ENCODE peak calls at places on chromosomes 3 and 15, in ten cellular contexts. J is Panc1; Q is uterus; L is CD4-positive, alpha-beta T cell; D is fibroblast of lung; F is ovary; A is gastrocnemius medialis; X is AG04450; I is body of pancreas; R is heart right ventricle. T is an unnamed sample.

GRCh38 chr3:16249336-16249735 is 15.4 kb downstream of the DPH3 start:
- DNase-seq in J (no peak), Q (no peak), L (no peak), D (peak; percentile 20), F (no peak), A (no peak), X (no peak), I (no peak), R (no peak), T (no peak)

GRCh38 chr3:135757421-135757820 is 208.1 kb upstream of the PPP2R3A start:
- DNase-seq in J (no peak), Q (no peak), L (no peak), D (no peak), F (no peak), A (no peak), X (no peak), I (no peak), R (no peak), T (no peak)

GRCh38 chr3:17336291-17336690 is 406.1 kb downstream of the TBC1D5 start:
- DNase-seq in J (no peak), Q (no peak), L (no peak), D (no peak), F (no peak), A (no peak), X (no peak), I (no peak), R (no peak), T (no peak)

GRCh38 chr3:15630646-15631350 is 29.3 kb downstream of the BTD start:
- DNase-seq in J (no peak), Q (no peak), L (no peak), D (peak; percentile 84), F (no peak), A (no peak), X (no peak), I (no peak), R (no peak), T (no peak)

GRCh38 chr3:197564097-197564843 is 8.5 kb upstream of the BDH1 start:
- DNase-seq in J (no peak), Q (no peak), L (no peak), D (no peak), F (no peak), A (no peak), X (no peak), I (no peak), R (no peak), T (no peak)

GRCh38 chr15:40252438-40253178 is 13.7 kb downstream of the PAK6 start:
- DNase-seq in J (no peak), Q (no peak), L (no peak), D (peak; percentile 19), F (peak; percentile 33), A (no peak), X (no peak), I (peak; percentile 78), R (peak; percentile 53), T (peak; percentile 65)

GRCh38 chr15:96054029-96054428 is 276.5 kb upstream of the NR2F2 start:
- DNase-seq in J (no peak), Q (no peak), L (no peak), D (no peak), F (no peak), A (no peak), X (no peak), I (no peak), R (no peak), T (no peak)

GRCh38 chr15:57732526-57733331 is 26.2 kb downstream of the POLR2M start:
- DNase-seq in J (peak; percentile 39), Q (peak; percentile 36), L (peak; percentile 19), D (peak; percentile 45), F (peak; percentile 21), A (peak; percentile 21), X (peak; percentile 20), I (peak; percentile 71), R (no peak), T (peak; percentile 29)

GRCh38 chr3:99509224-99509623 is 129.2 kb upstream of the COL8A1 start:
- DNase-seq in J (no peak), Q (no peak), L (no peak), D (peak; percentile 99), F (peak; percentile 64), A (no peak), X (peak; percentile 82), I (no peak), R (no peak), T (no peak)

GRCh38 chr15:49530106-49530505 is 90.5 kb downstream of the FAM227B start:
- DNase-seq in J (no peak), Q (no peak), L (no peak), D (peak; percentile 11), F (no peak), A (no peak), X (no peak), I (no peak), R (no peak), T (no peak)

GRCh38 chr3:127017781-127018180 is 34.9 kb downstream of the PLXNA1 start:
- DNase-seq in J (no peak), Q (no peak), L (no peak), D (no peak), F (no peak), A (no peak), X (no peak), I (no peak), R (no peak), T (no peak)

GRCh38 chr3:176861137-176861536 is 336.1 kb downstream of the TBL1XR1 start:
- DNase-seq in J (no peak), Q (no peak), L (no peak), D (no peak), F (no peak), A (no peak), X (no peak), I (no peak), R (no peak), T (no peak)

GRCh38 chr3:20264900-20265567 is 79.0 kb upstream of the SGO1 start:
- DNase-seq in J (no peak), Q (no peak), L (no peak), D (no peak), F (no peak), A (no peak), X (no peak), I (no peak), R (no peak), T (no peak)

GRCh38 chr3:98777801-98778220 is 14.7 kb downstream of the ST3GAL6 start:
- DNase-seq in J (no peak), Q (no peak), L (no peak), D (peak; percentile 79), F (no peak), A (no peak), X (peak; percentile 39), I (no peak), R (no peak), T (no peak)

GRCh38 chr15:77535845-77536244 is 96.9 kb downstream of the LINGO1 start:
- DNase-seq in J (no peak), Q (no peak), L (no peak), D (no peak), F (no peak), A (no peak), X (no peak), I (no peak), R (no peak), T (no peak)

GRCh38 chr3:27127195-27127594 is 242.0 kb downstream of the NEK10 start:
- DNase-seq in J (no peak), Q (no peak), L (no peak), D (no peak), F (no peak), A (no peak), X (no peak), I (no peak), R (no peak), T (no peak)

DNA sequence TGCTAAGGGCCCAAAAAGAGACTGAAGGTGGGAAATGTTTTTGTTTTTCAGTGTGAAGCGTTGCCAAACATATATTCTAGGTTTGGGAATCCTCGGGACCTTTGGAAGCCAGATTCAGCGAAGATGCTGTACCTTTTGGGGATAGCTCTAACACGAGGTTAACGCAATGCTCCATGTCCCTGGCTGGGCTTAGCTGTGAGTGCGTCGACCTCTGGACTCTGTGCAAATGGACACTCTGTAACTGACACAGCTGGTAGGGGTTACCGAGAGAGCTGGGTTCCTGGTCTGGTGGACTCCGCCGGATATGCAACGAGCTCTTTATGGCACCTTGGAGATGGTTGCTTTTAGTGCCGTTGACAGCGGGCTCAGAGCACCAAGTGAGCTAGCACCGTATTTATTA is 724 bp upstream of the SH3GL3 start:
- DNase-seq in J (no peak), Q (no peak), L (no peak), D (no peak), F (no peak), A (no peak), X (no peak), I (no peak), R (no peak), T (no peak)
- H3K27ac ChIP-seq in J (no peak overlapping the region), Q (no peak overlapping the region), L (no peak overlapping the region), D (no peak overlapping the region), F (no peak overlapping the region), A (no peak overlapping the region), X (no peak overlapping the region), I (no peak overlapping the region), R (no peak overlapping the region), T (no peak overlapping the region)

GRCh38 chr3:172351895-172352466 is 96.3 kb downstream of the GHSR start:
- DNase-seq in J (no peak), Q (no peak), L (no peak), D (no peak), F (no peak), A (no peak), X (no peak), I (no peak), R (no peak), T (no peak)
- H3K27ac ChIP-seq in J (no peak overlapping the region), Q (no peak overlapping the region), L (no peak overlapping the region), D (no peak overlapping the region), F (no peak overlapping the region), A (no peak overlapping the region), X (no peak overlapping the region), I (no peak overlapping the region), R (no peak overlapping the region), T (no peak overlapping the region)

DNA sequence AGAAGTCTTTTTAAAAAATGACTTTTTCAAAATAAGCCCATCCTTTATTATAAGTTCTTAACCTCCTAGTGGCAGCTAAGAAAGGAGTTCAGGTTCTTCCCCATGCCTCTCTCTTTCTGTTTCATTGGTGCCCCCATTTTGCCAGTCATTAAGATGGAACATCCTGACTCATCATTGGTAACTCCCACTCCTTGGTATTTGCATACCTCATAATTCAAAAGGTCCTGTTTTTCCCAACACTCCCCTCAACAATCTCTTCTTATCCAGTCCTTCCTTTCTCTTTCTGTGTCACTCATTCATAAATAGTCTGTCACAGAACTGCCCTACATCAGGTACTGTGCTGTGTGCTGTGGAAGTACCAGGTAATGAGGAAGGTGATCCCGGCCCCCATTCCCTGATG is 394.0 kb downstream of the FOXP1 start:
- DNase-seq in J (no peak), Q (no peak), L (no peak), D (peak; percentile 73), F (no peak), A (no peak), X (no peak), I (no peak), R (no peak), T (no peak)
- H3K27ac ChIP-seq in J (no peak overlapping the region), Q (no peak overlapping the region), L (no peak overlapping the region), D (no peak overlapping the region), F (no peak overlapping the region), A (no peak overlapping the region), X (no peak overlapping the region), I (no peak overlapping the region), R (no peak overlapping the region), T (no peak overlapping the region)

DNA sequence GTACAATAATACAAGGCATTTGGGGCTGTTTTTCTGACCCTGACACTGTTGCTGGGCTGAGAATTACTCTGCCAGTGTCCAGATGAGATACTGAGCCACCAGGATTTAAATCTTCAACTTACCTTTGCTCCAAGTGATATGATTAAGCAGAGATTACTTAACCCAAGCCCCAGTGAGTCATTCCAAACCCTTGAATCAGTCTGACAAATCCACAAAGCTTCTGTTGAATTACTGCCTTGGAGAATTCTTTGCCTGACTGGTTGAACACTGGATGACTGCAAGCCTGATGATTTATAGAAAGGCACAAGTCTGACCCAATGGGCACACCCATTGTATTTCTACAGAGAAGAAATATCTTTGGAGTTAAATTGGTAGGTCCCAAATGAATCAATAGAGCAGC is 88.2 kb upstream of the TSC22D2 start:
- DNase-seq in J (peak; percentile 98), Q (no peak), L (no peak), D (peak; percentile 98), F (no peak), A (no peak), X (peak; percentile 83), I (no peak), R (no peak), T (no peak)
- H3K27ac ChIP-seq in J (peak overlapping the region; percentile 64), Q (no peak overlapping the region), L (no peak overlapping the region), D (no peak overlapping the region), F (no peak overlapping the region), A (no peak overlapping the region), X (no peak overlapping the region), I (no peak overlapping the region), R (no peak overlapping the region), T (no peak overlapping the region)

T was measured in psoas muscle.